ENCODE peak calls at places on chromosomes 6 and 20, in eight cellular contexts. C, J, Y, E, S, K, X and Z are unnamed samples.

GRCh38 chr6:50049829-50050228 is at the start of gene DEFB112:
- DNase-seq in E (no peak), X (no peak), C (no peak), S (no peak), Y (no peak), K (no peak), J (no peak), Z (no peak)

GRCh38 chr6:56764081-56764566 is 121.4 kb upstream of the DST start:
- DNase-seq in J (peak; percentile 52), X (no peak), Y (peak; percentile 56), S (peak; percentile 57), C (peak; percentile 54), E (peak; percentile 74), K (no peak), Z (no peak)

GRCh38 chr20:10467985-10468845 is 33.1 kb downstream of the SLX4IP start:
- DNase-seq in Y (peak; percentile 14), C (peak; percentile 41), J (no peak), E (peak; percentile 53), S (no peak), K (no peak), X (no peak), Z (peak; percentile 31)

GRCh38 chr6:20044883-20045282 is 167.4 kb downstream of the MBOAT1 start:
- DNase-seq in E (no peak), S (no peak), X (no peak), J (no peak), C (no peak), Y (no peak), K (no peak), Z (no peak)

GRCh38 chr6:156175433-156175832 is 601.7 kb upstream of the ARID1B start:
- DNase-seq in K (no peak), E (no peak), C (no peak), X (no peak), Y (no peak), J (no peak), S (no peak), Z (no peak)

GRCh38 chr20:10447028-10447427 is 11.9 kb downstream of the SLX4IP start:
- DNase-seq in K (no peak), C (peak; percentile 72), X (no peak), S (peak; percentile 67), J (peak; percentile 79), E (peak; percentile 83), Y (peak; percentile 82), Z (peak; percentile 66)

GRCh38 chr6:37029249-37029959 is 23.9 kb downstream of the FGD2 start:
- DNase-seq in X (peak; percentile 86), Y (peak; percentile 87), J (peak; percentile 79), S (peak; percentile 79), K (peak; percentile 55), C (peak; percentile 84), E (peak; percentile 93), Z (peak; percentile 81)

GRCh38 chr20:46670585-46671584 is 18.4 kb downstream of the TP53RK start:
- DNase-seq in J (no peak), X (no peak), Y (no peak), C (no peak), K (no peak), E (no peak), S (no peak), Z (no peak)

GRCh38 chr6:25469797-25470388 is 182.1 kb upstream of the SCGN start:
- DNase-seq in J (no peak), K (no peak), Y (no peak), X (no peak), S (no peak), E (no peak), C (no peak), Z (no peak)
- TF ChIP-seq CTCF in J (peak; percentile 18), K (peak; percentile 80), Y (peak; percentile 34), X (no peak), S (peak; percentile 16), E (no peak), C (peak; percentile 20), Z (no peak)

GRCh38 chr20:24256307-24256706 is 213.1 kb upstream of the SYNDIG1 start:
- DNase-seq in K (no peak), C (no peak), E (no peak), Y (no peak), J (no peak), X (no peak), S (no peak), Z (no peak)

GRCh38 chr20:24257171-24257570 is 212.3 kb upstream of the SYNDIG1 start:
- DNase-seq in C (no peak), J (no peak), X (no peak), S (no peak), E (no peak), K (no peak), Y (no peak), Z (no peak)

GRCh38 chr20:24253321-24253720 is 216.1 kb upstream of the SYNDIG1 start:
- DNase-seq in J (no peak), K (no peak), X (no peak), Y (no peak), S (no peak), E (no peak), C (no peak), Z (no peak)

DNA sequence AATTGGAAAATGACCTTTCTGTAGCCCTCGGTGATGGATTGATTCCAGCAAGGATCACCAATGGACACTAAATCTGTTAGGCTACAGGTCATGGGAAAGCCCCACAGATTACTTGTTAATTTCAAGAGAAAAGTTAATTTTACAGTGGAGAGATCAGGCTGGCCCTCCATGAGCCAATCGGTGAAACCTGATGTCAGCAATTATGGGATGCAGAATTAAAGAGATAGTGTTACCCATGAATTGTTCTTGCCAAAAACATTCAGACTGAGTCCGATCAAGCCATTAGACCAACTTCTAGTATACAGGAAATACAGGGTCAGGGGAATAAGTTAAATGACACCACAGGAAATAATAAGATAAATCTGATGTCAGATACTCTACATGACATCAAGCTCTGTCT is 214.9 kb upstream of the SYNDIG1 start:
- DNase-seq in S (no peak), Y (no peak), X (no peak), C (no peak), J (no peak), K (no peak), E (no peak), Z (no peak)
- TF ChIP-seq CTCF in S (no peak), Y (no peak), X (no peak), C (no peak), J (no peak), K (no peak), E (no peak), Z (no peak)

GRCh38 chr20:45230631-45231030 is 9.5 kb downstream of the SEMG2 start:
- DNase-seq in J (no peak), K (no peak), S (no peak), Y (no peak), E (no peak), X (no peak), C (no peak), Z (no peak)

GRCh38 chr20:45238139-45238538 is 16.2 kb downstream of the SLPI start:
- DNase-seq in K (no peak), C (no peak), S (no peak), E (no peak), Y (no peak), J (no peak), X (no peak), Z (no peak)

DNA sequence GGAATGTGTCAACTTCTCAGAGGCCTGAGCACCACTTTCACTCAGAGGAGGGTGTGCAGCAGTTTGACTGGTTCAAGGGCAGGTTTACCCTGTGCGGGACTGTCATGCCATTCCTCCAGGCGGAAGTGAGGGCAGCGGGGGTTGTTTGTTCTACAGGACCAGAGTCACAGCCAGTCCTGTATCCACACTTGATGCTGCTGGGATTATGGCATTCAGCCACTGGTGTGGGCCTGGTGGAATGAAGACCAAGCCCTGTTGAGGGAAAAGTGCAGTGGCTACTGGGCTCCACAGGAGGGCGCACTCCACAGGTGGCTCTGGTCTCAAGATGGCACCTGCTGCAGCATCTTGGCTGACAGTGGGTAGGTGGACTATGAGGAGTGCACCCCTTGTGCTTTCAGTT is 14.8 kb downstream of the SEMG2 start:
- DNase-seq in C (no peak), K (no peak), S (no peak), J (no peak), X (peak; percentile 78), E (no peak), Y (no peak), Z (no peak)
- TF ChIP-seq CTCF in C (peak; percentile 37), K (peak; percentile 28), S (peak; percentile 81), J (peak; percentile 40), X (peak; percentile 49), E (peak; percentile 52), Y (peak; percentile 41), Z (peak; percentile 63)

GRCh38 chr6:157615411-157615763 is 207.7 kb upstream of the SNX9 start:
- DNase-seq in C (peak; percentile 18), X (no peak), Y (peak; percentile 29), E (no peak), S (no peak), J (peak; percentile 9), K (no peak), Z (no peak)
- TF ChIP-seq CTCF in C (no peak), X (no peak), Y (peak; percentile 8), E (peak; percentile 18), S (peak; percentile 22), J (peak; percentile 15), K (no peak), Z (peak; percentile 22)

GRCh38 chr6:165487950-165488349 is 175.1 kb downstream of the PDE10A start:
- DNase-seq in J (no peak), X (no peak), C (peak; percentile 0), E (no peak), K (no peak), Y (no peak), S (no peak), Z (no peak)

GRCh38 chr6:165486183-165487137 is 176.6 kb downstream of the PDE10A start:
- DNase-seq in C (peak; percentile 9), X (no peak), E (peak; percentile 82), Y (no peak), J (no peak), K (no peak), S (no peak), Z (peak; percentile 9)

GRCh38 chr6:165488624-165489295 is 174.3 kb downstream of the PDE10A start:
- DNase-seq in E (no peak), K (no peak), Y (no peak), X (no peak), C (no peak), S (no peak), J (no peak), Z (no peak)

GRCh38 chr6:165484178-165484889 is 174.9 kb upstream of the C6orf118 start:
- DNase-seq in X (no peak), J (no peak), K (no peak), Y (no peak), S (no peak), C (no peak), E (peak; percentile 7), Z (no peak)

DNA sequence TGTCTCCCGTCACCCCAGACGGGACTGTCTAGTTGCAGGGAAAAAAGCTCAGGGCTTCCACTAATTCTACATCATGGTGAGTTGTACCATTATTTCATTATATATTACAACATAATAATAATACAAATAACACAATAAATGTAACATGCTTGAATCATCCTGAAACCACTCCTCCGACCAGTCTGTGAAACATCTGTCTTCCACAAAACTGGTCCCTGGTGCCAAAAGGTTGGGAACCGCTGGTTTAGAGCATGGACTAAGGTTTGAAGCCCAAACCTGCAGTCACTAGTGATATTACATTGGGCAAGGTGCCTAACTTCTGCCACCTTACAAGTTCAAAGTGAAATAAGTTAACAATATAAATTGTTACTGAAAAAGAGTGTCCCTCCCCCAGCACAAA is 175.7 kb downstream of the PDE10A start:
- DNase-seq in K (no peak), E (peak; percentile 53), J (no peak), S (no peak), C (peak; percentile 12), Y (peak; percentile 15), X (no peak), Z (peak; percentile 4)
- TF ChIP-seq CTCF in K (no peak), E (no peak), J (no peak), S (no peak), C (no peak), Y (no peak), X (no peak), Z (no peak)